ENCODE peak calls at places on chromosomes 4 and X, in eight cellular contexts. Z is WERI-Rb-1; C is astrocyte of the spinal cord; U is heart left ventricle; O is endothelial cell of umbilical vein; G is NB4; P is hypothalamus; A is stimulated activated CD4-positive, alpha-beta T cell treated with anti-CD3 and anti-CD28 coated beads, TNF-alpha, amount 100 ng/mL, for 24 hours. K is an unnamed sample.

GRCh38 chr4:164572877-164573279 is 181.1 kb upstream of the SMIM31 start:
- DNase-seq in Z (no peak), C (peak; percentile 49), U (no peak), O (no peak), G (no peak), P (no peak), A (no peak), K (no peak)

GRCh38 chr4:168622600-168622999 is 125.7 kb downstream of the PALLD start:
- DNase-seq in Z (no peak), C (no peak), U (no peak), O (no peak), G (no peak), P (no peak), A (no peak), K (no peak)

GRCh38 chrX:49266536-49267445 is 2.3 kb upstream of the FOXP3 start:
- DNase-seq in Z (no peak), C (no peak), U (no peak), O (no peak), G (no peak), P (no peak), A (no peak), K (no peak)

GRCh38 chrX:46574941-46575381 is 1.4 kb downstream of the CHST7 start:
- DNase-seq in Z (peak; percentile 18), C (no peak), U (peak; percentile 30), O (peak; percentile 26), G (no peak), P (no peak), A (no peak), K (peak; percentile 51)

GRCh38 chrX:137428777-137429564 is 137.0 kb upstream of the ZIC3 start:
- DNase-seq in Z (no peak), C (no peak), U (no peak), O (no peak), G (no peak), P (no peak), A (no peak), K (no peak)

GRCh38 chr4:8391972-8392371 is 48.6 kb downstream of the ACOX3 start:
- DNase-seq in Z (no peak), C (peak; percentile 82), U (peak; percentile 75), O (peak; percentile 96), G (peak; percentile 50), P (no peak), A (no peak), K (no peak)

GRCh38 chrX:43750248-43750676 is 94.2 kb downstream of the MAOA start:
- DNase-seq in Z (peak; percentile 56), C (peak; percentile 61), U (peak; percentile 38), O (peak; percentile 57), G (peak; percentile 58), P (no peak), A (no peak), K (no peak)

GRCh38 chrX:48761674-48762471 is at the start of gene GLOD5:
- DNase-seq in Z (peak; percentile 63), C (no peak), U (no peak), O (no peak), G (peak; percentile 22), P (no peak), A (no peak), K (no peak)

GRCh38 chr4:145179201-145179860 is 1.1 kb downstream of the OTUD4 start:
- DNase-seq in Z (peak; percentile 57), C (peak; percentile 62), U (peak; percentile 83), O (peak; percentile 69), G (peak; percentile 80), P (peak; percentile 15), A (peak; percentile 51), K (peak; percentile 64)

GRCh38 chrX:33974676-33975075 is 157.4 kb downstream of the FAM47A start:
- DNase-seq in Z (no peak), C (no peak), U (no peak), O (no peak), G (no peak), P (no peak), A (no peak), K (no peak)

GRCh38 chrX:11913001-11913400 is 155.0 kb downstream of the MSL3 start:
- DNase-seq in Z (no peak), C (no peak), U (no peak), O (no peak), G (no peak), P (no peak), A (no peak), K (no peak)

GRCh38 chr4:164648151-164648848 is 105.6 kb upstream of the SMIM31 start:
- DNase-seq in Z (no peak), C (peak; percentile 87), U (no peak), O (no peak), G (no peak), P (no peak), A (no peak), K (no peak)

GRCh38 chr4:89056953-89057398 is at the start of gene FAM13A:
- DNase-seq in Z (peak; percentile 88), C (peak; percentile 97), U (peak; percentile 83), O (peak; percentile 92), G (peak; percentile 81), P (peak; percentile 33), A (no peak), K (no peak)

GRCh38 chrX:11296051-11296450 is 2.8 kb downstream of the AMELX start:
- DNase-seq in Z (no peak), C (no peak), U (no peak), O (no peak), G (no peak), P (no peak), A (no peak), K (no peak)

GRCh38 chr4:177596035-177596434 is 153.8 kb upstream of the AGA start:
- DNase-seq in Z (no peak), C (peak; percentile 83), U (peak; percentile 26), O (no peak), G (peak; percentile 84), P (peak; percentile 7), A (no peak), K (no peak)

GRCh38 chrX:44903107-44903506 is 30.1 kb downstream of the KDM6A start:
- DNase-seq in Z (no peak), C (peak; percentile 71), U (no peak), O (peak; percentile 46), G (peak; percentile 22), P (no peak), A (no peak), K (no peak)

GRCh38 chr4:121764702-121765367 is at the start of gene SMIM43:
- DNase-seq in Z (peak; percentile 55), C (no peak), U (no peak), O (peak; percentile 13), G (no peak), P (no peak), A (no peak), K (no peak)

GRCh38 chr4:113673450-113673849 is 88.1 kb downstream of the CAMK2D start:
- DNase-seq in Z (peak; percentile 33), C (no peak), U (no peak), O (no peak), G (peak; percentile 38), P (no peak), A (no peak), K (peak; percentile 60)

GRCh38 chrX:118495958-118496762 is 545 bp downstream of the DOCK11 start:
- DNase-seq in Z (peak; percentile 8), C (peak; percentile 10), U (peak; percentile 63), O (peak; percentile 1), G (peak; percentile 82), P (no peak), A (peak; percentile 43), K (peak; percentile 35)

GRCh38 chrX:109749207-109749606 is 16.1 kb upstream of the ACSL4 start:
- DNase-seq in Z (no peak), C (no peak), U (no peak), O (no peak), G (no peak), P (no peak), A (no peak), K (no peak)

K was measured in stimulated activated effector memory CD8-positive, alpha-beta T cell treated with anti-CD3 and anti-CD28 coated beads, Interleukin-12 subunit alpha, Interleukin-12 subunit beta, amount 100 ng/mL, for 72 hours.